ENCODE peak calls at places on chromosomes 3 and 15, in six cellular contexts. G, S, H, C, T and F are unnamed samples.

GRCh38 chr3:30749230-30749629 is 142.8 kb downstream of the TGFBR2 start:
- DNase-seq in G (no peak), S (no peak), H (peak; percentile 75), C (no peak), T (no peak), F (no peak)

GRCh38 chr3:105526349-105527111 is 159.8 kb downstream of the ALCAM start:
- DNase-seq in G (no peak), S (no peak), H (peak; percentile 34), C (no peak), T (peak; percentile 26), F (no peak)

GRCh38 chr3:9955067-9955502 is 2.9 kb upstream of the PRRT3 start:
- DNase-seq in G (no peak), S (no peak), H (no peak), C (no peak), T (no peak), F (peak; percentile 67)

GRCh38 chr15:75943713-75944215 is 40.1 kb downstream of the FBXO22 start:
- DNase-seq in G (no peak), S (no peak), H (peak; percentile 12), C (no peak), T (no peak), F (no peak)

GRCh38 chr15:91100561-91101355 is 701 bp downstream of the SV2B start:
- DNase-seq in G (no peak), S (no peak), H (peak; percentile 15), C (no peak), T (peak; percentile 3), F (no peak)

GRCh38 chr3:105647047-105647446 is 221.8 kb downstream of the CBLB start:
- DNase-seq in G (peak; percentile 3), S (peak; percentile 69), H (peak; percentile 95), C (peak; percentile 71), T (peak; percentile 88), F (no peak)

GRCh38 chr3:194254032-194254431 is 97.1 kb downstream of the CPN2 start:
- DNase-seq in G (no peak), S (no peak), H (no peak), C (no peak), T (no peak), F (no peak)

GRCh38 chr3:52925405-52926313 is 28.3 kb upstream of the STIMATE start:
- DNase-seq in G (no peak), S (no peak), H (no peak), C (no peak), T (no peak), F (no peak)

GRCh38 chr3:192060160-192060783 is 599.3 kb downstream of the PYDC2 start:
- DNase-seq in G (no peak), S (no peak), H (no peak), C (no peak), T (no peak), F (no peak)

GRCh38 chr3:50194903-50195500 is 3.6 kb downstream of the GNAT1 start:
- DNase-seq in G (no peak), S (no peak), H (no peak), C (no peak), T (no peak), F (no peak)

GRCh38 chr3:11346416-11346815 is 74.2 kb downstream of the ATG7 start:
- DNase-seq in G (no peak), S (no peak), H (peak; percentile 71), C (peak; percentile 35), T (no peak), F (no peak)

GRCh38 chr3:155202626-155203025 is 90.9 kb downstream of the STRIT1 start:
- DNase-seq in G (no peak), S (peak; percentile 85), H (no peak), C (no peak), T (peak; percentile 97), F (peak; percentile 8)

GRCh38 chr3:123459867-123460266 is 11.0 kb upstream of the ADCY5 start:
- DNase-seq in G (no peak), S (no peak), H (no peak), C (no peak), T (no peak), F (no peak)

GRCh38 chr3:126288314-126288713 is 68.9 kb downstream of the KLF15 start:
- DNase-seq in G (no peak), S (no peak), H (no peak), C (no peak), T (no peak), F (no peak)

GRCh38 chr3:121979246-121979645 is 42.8 kb downstream of the ILDR1 start:
- DNase-seq in G (no peak), S (no peak), H (peak; percentile 52), C (no peak), T (no peak), F (no peak)

GRCh38 chr3:159987291-159987711 is 1.3 kb upstream of the IL12A start:
- DNase-seq in G (no peak), S (peak; percentile 49), H (peak; percentile 42), C (no peak), T (peak; percentile 63), F (peak; percentile 9)

GRCh38 chr15:90603893-90604292 is 74.2 kb downstream of the CRTC3 start:
- DNase-seq in G (no peak), S (no peak), H (peak; percentile 27), C (no peak), T (peak; percentile 14), F (no peak)

GRCh38 chr3:55416381-55416821 is 70.7 kb downstream of the WNT5A start:
- DNase-seq in G (no peak), S (peak; percentile 79), H (no peak), C (peak; percentile 78), T (peak; percentile 96), F (no peak)

GRCh38 chr15:58490405-58491150 is 58.8 kb downstream of the LIPC start:
- DNase-seq in G (no peak), S (no peak), H (no peak), C (no peak), T (no peak), F (no peak)

GRCh38 chr3:64908292-64908691 is 220.5 kb upstream of the ADAMTS9 start:
- DNase-seq in G (no peak), S (no peak), H (peak; percentile 64), C (no peak), T (no peak), F (no peak)

GRCh38 chr15:88810449-88810848 is 7.2 kb downstream of the ACAN start:
- DNase-seq in G (no peak), S (peak; percentile 6), H (peak; percentile 30), C (peak; percentile 36), T (peak; percentile 17), F (no peak)

GRCh38 chr3:56816061-56816460 is 14.3 kb upstream of the ARHGEF3 start:
- DNase-seq in G (no peak), S (no peak), H (no peak), C (no peak), T (no peak), F (no peak)

GRCh38 chr3:55687526-55687925 is 200.4 kb upstream of the WNT5A start:
- DNase-seq in G (no peak), S (no peak), H (no peak), C (no peak), T (no peak), F (no peak)

GRCh38 chr3:31890742-31891469 is 90.2 kb downstream of the OSBPL10 start:
- DNase-seq in G (no peak), S (no peak), H (peak; percentile 94), C (no peak), T (no peak), F (no peak)

GRCh38 chr3:71468311-71469130 is 115.0 kb downstream of the FOXP1 start:
- DNase-seq in G (no peak), S (no peak), H (no peak), C (no peak), T (no peak), F (no peak)

GRCh38 chr15:78872972-78873795 is 494 bp downstream of the MORF4L1 start:
- DNase-seq in G (peak; percentile 68), S (peak; percentile 79), H (peak; percentile 89), C (peak; percentile 88), T (peak; percentile 90), F (peak; percentile 39)

GRCh38 chr15:72999586-72999985 is 52.7 kb upstream of the NEO1 start:
- DNase-seq in G (no peak), S (no peak), H (no peak), C (no peak), T (no peak), F (no peak)